ENCODE peak calls at places on chromosomes 16 and 17, in seven cellular contexts. J is CD8-positive, alpha-beta memory T cell; U is tibial artery; A is CD4-positive, alpha-beta memory T cell; C is cardiac muscle cell; F is SJSA1; S is CD8-positive, alpha-beta T cell. Y is an unnamed sample.

GRCh38 chr17:42312285-42313130 is 24.2 kb downstream of the STAT5A start:
- DNase-seq in J (peak; percentile 53), S (peak; percentile 45), U (peak; percentile 83), C (peak; percentile 92), A (peak; percentile 71), F (peak; percentile 31), Y (no peak)

GRCh38 chr17:41996855-41997164 is 20.4 kb downstream of the DNAJC7 start:
- DNase-seq in C (no peak), S (no peak), U (no peak), F (no peak), J (no peak), A (no peak), Y (no peak)

GRCh38 chr17:30271102-30271501 is 20.6 kb downstream of the BLMH start:
- DNase-seq in U (no peak), C (no peak), F (no peak), A (no peak), S (no peak), J (no peak), Y (no peak)

GRCh38 chr16:58741166-58741565 is 7.0 kb upstream of the GOT2 start:
- DNase-seq in J (no peak), A (no peak), U (no peak), F (no peak), C (no peak), S (no peak), Y (no peak)

GRCh38 chr16:4649744-4650442 is 25.3 kb downstream of the MGRN1 start:
- DNase-seq in C (no peak), U (no peak), S (no peak), A (peak; percentile 9), F (no peak), J (no peak), Y (no peak)

GRCh38 chr17:22265807-22266206 is 573.5 kb downstream of the KCNJ18 start:
- DNase-seq in A (no peak), S (no peak), U (no peak), F (no peak), J (no peak), C (no peak), Y (no peak)

GRCh38 chr17:30832438-30832790 is 648 bp downstream of the ATAD5 start:
- DNase-seq in A (no peak), S (no peak), J (no peak), U (no peak), F (no peak), C (peak; percentile 1), Y (no peak)

GRCh38 chr17:77489239-77489897 is 348.6 kb downstream of the SEC14L1 start:
- DNase-seq in J (no peak), A (no peak), U (no peak), C (no peak), S (no peak), F (no peak), Y (no peak)

GRCh38 chr16:68686905-68687304 is 41.8 kb downstream of the CDH3 start:
- DNase-seq in U (no peak), S (no peak), J (no peak), C (no peak), A (no peak), F (no peak), Y (no peak)

GRCh38 chr17:72846399-72846798 is 246.1 kb downstream of the SLC39A11 start:
- DNase-seq in J (no peak), U (no peak), A (no peak), F (no peak), S (no peak), C (no peak), Y (no peak)

GRCh38 chr16:89893642-89894548 is 20.5 kb downstream of the TCF25 start:
- DNase-seq in F (no peak), A (no peak), J (no peak), U (no peak), S (no peak), C (no peak), Y (no peak)

GRCh38 chr17:40070895-40071719 is 8.3 kb downstream of the THRA start:
- DNase-seq in J (no peak), F (no peak), C (no peak), U (peak; percentile 81), S (no peak), A (no peak), Y (no peak)

GRCh38 chr16:50059111-50059510 is 6.7 kb upstream of the HEATR3 start:
- DNase-seq in A (no peak), U (no peak), S (no peak), F (no peak), J (no peak), C (no peak), Y (no peak)

GRCh38 chr17:28760987-28761562 is 17.3 kb downstream of the TRAF4 start:
- DNase-seq in F (no peak), S (no peak), J (no peak), C (no peak), A (no peak), U (no peak), Y (no peak)

GRCh38 chr17:29597361-29598172 is 4.6 kb downstream of the ANKRD13B start:
- DNase-seq in F (no peak), C (no peak), S (no peak), J (no peak), A (no peak), U (no peak), Y (no peak)

GRCh38 chr17:41812176-41813038 is at the start of gene FKBP10:
- DNase-seq in C (peak; percentile 97), S (no peak), U (peak; percentile 73), J (peak; percentile 21), F (peak; percentile 81), A (peak; percentile 53), Y (peak; percentile 51)

GRCh38 chr17:44205962-44206824 is 6.5 kb upstream of the ATXN7L3 start:
- DNase-seq in C (no peak), J (no peak), U (no peak), F (no peak), S (no peak), A (no peak), Y (no peak)

GRCh38 chr16:47778106-47778803 is 317.1 kb downstream of the PHKB start:
- DNase-seq in J (no peak), U (no peak), A (no peak), C (no peak), S (no peak), F (no peak), Y (no peak)

GRCh38 chr17:76447931-76448652 is 4.9 kb downstream of the UBE2O start:
- DNase-seq in F (no peak), S (no peak), A (no peak), C (peak; percentile 49), J (no peak), U (no peak), Y (no peak)

GRCh38 chr16:5323742-5324141 is 226.1 kb upstream of the EEF2KMT start:
- DNase-seq in C (no peak), F (no peak), J (no peak), A (no peak), U (no peak), S (no peak), Y (no peak)

GRCh38 chr16:22623351-22623781 is 112.7 kb downstream of the NPIPB5 start:
- DNase-seq in C (no peak), S (no peak), U (no peak), J (no peak), A (no peak), F (no peak), Y (no peak)

GRCh38 chr16:31006086-31006385 is 4.4 kb downstream of the STX1B start:
- DNase-seq in J (no peak), S (no peak), F (no peak), U (no peak), C (no peak), A (no peak), Y (no peak)

GRCh38 chr16:31005350-31006085 is 4.9 kb downstream of the STX1B start:
- DNase-seq in F (no peak), A (no peak), C (no peak), U (no peak), J (no peak), S (no peak), Y (no peak)

GRCh38 chr16:31007684-31008083 is 2.8 kb downstream of the STX1B start:
- DNase-seq in A (no peak), F (no peak), J (no peak), U (no peak), S (no peak), C (no peak), Y (no peak)

GRCh38 chr16:31008154-31008950 is 2.1 kb downstream of the STX1B start:
- DNase-seq in A (no peak), C (no peak), U (no peak), F (no peak), J (no peak), S (no peak), Y (no peak)

GRCh38 chr16:31006589-31006988 is 3.8 kb downstream of the STX1B start:
- DNase-seq in J (no peak), C (no peak), S (no peak), U (no peak), F (no peak), A (no peak), Y (no peak)
- H3K27me3 ChIP-seq in J (peaks cover 8% of the 10 kb centered on the region), C (no peaks in the 10 kb centered on the region), S (no peaks in the 10 kb centered on the region), U (peaks cover 53% of the 10 kb centered on the region), F (peaks cover 10% of the 10 kb centered on the region), A (peaks cover 4% of the 10 kb centered on the region), Y (no peaks in the 10 kb centered on the region)

GRCh38 chr16:25692307-25692706 is 548 bp downstream of the HS3ST4 start:
- DNase-seq in F (no peak), S (no peak), J (no peak), A (no peak), C (peak; percentile 48), U (no peak), Y (no peak)

GRCh38 chr16:25689137-25689836 is 2.5 kb upstream of the HS3ST4 start:
- DNase-seq in J (no peak), C (no peak), S (no peak), A (no peak), U (no peak), F (no peak), Y (no peak)

GRCh38 chr16:25691519-25692091 is at the start of gene HS3ST4:
- DNase-seq in A (no peak), C (peak; percentile 71), S (no peak), U (no peak), J (no peak), F (no peak), Y (no peak)

GRCh38 chr16:25692734-25693508 is 1.2 kb downstream of the HS3ST4 start:
- DNase-seq in F (no peak), S (no peak), C (peak; percentile 72), U (no peak), J (no peak), A (no peak), Y (no peak)

GRCh38 chr16:25690563-25691143 is 1.1 kb upstream of the HS3ST4 start:
- DNase-seq in U (no peak), S (no peak), F (no peak), A (no peak), C (no peak), J (no peak), Y (no peak)
- H3K27me3 ChIP-seq in U (peaks cover 43% of the 10 kb centered on the region), S (peaks cover 3% of the 10 kb centered on the region), F (peaks cover 68% of the 10 kb centered on the region), A (no peaks in the 10 kb centered on the region), C (peaks cover 62% of the 10 kb centered on the region), J (no peaks in the 10 kb centered on the region), Y (peaks cover 30% of the 10 kb centered on the region)

GRCh38 chr17:81151039-81151677 is 14.1 kb upstream of the PVALEF start:
- DNase-seq in U (no peak), J (no peak), F (no peak), C (no peak), S (no peak), A (no peak), Y (no peak)
- H3K27me3 ChIP-seq in U (peaks cover 28% of the 10 kb centered on the region), J (no peaks in the 10 kb centered on the region), F (peaks cover 3% of the 10 kb centered on the region), C (no peaks in the 10 kb centered on the region), S (no peaks in the 10 kb centered on the region), A (no peaks in the 10 kb centered on the region), Y (no peaks in the 10 kb centered on the region)

DNA sequence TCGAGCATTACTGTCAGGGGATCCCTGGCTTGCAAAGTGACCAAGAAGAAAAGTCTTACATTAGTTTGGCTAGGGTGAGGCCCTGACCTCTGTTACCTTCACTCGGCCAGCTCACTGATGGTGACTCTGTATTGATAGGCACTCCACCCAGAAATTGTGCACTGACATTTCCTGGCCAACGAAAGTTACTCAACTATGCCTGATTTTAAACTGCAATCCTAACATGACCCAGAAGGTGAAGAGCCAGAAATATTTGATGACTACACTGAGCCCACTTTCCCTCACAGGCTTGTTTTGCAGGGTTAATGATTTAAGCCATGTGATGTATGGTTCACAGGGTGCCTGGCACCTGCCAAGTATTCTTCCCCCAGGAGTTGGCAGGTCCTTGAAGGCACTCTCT is 208.2 kb upstream of the MAF start:
- DNase-seq in A (no peak), C (no peak), F (no peak), J (no peak), U (no peak), S (no peak), Y (no peak)
- H3K27me3 ChIP-seq in A (no peaks in the 10 kb centered on the region), C (no peaks in the 10 kb centered on the region), F (no peaks in the 10 kb centered on the region), J (no peaks in the 10 kb centered on the region), U (no peaks in the 10 kb centered on the region), S (no peaks in the 10 kb centered on the region), Y (no peaks in the 10 kb centered on the region)

Y was measured in Panc1.